ENCODE peak calls at places on chromosomes 12 and 14, in five cellular contexts. Z is HCT116, E is breast epithelium, C is stomach, F is sigmoid colon. L is an unnamed sample.

GRCh38 chr14:100755649-100756048 is 29.0 kb downstream of the DLK1 start:
- DNase-seq in E (no peak), Z (peak; percentile 63), C (no peak), F (no peak), L (no peak)

GRCh38 chr12:72089678-72090077 is 151.0 kb downstream of the TPH2 start:
- DNase-seq in E (no peak), Z (no peak), C (no peak), F (no peak), L (no peak)

GRCh38 chr12:114697741-114698565 is 14.0 kb upstream of the TBX3 start:
- DNase-seq in E (no peak), C (no peak), Z (no peak), F (no peak), L (peak; percentile 68)

GRCh38 chr14:84825481-84825880 is 704.5 kb upstream of the FLRT2 start:
- DNase-seq in Z (no peak), C (no peak), F (no peak), E (no peak), L (no peak)

GRCh38 chr12:11707535-11707934 is 58.1 kb downstream of the ETV6 start:
- DNase-seq in C (peak; percentile 88), Z (no peak), F (peak; percentile 89), E (no peak), L (peak; percentile 77)

GRCh38 chr12:29591140-29592020 is 93.9 kb upstream of the OVCH1 start:
- DNase-seq in C (no peak), Z (no peak), E (no peak), F (no peak), L (peak; percentile 40)

GRCh38 chr14:104553166-104554087 is 26.1 kb upstream of the C14orf180 start:
- DNase-seq in C (no peak), Z (no peak), E (peak; percentile 35), F (peak; percentile 51), L (no peak)

GRCh38 chr12:13069380-13069779 is 25.2 kb downstream of the FAM234B start:
- DNase-seq in C (no peak), F (no peak), E (no peak), Z (no peak), L (no peak)

GRCh38 chr14:53999061-53999488 is 42.5 kb upstream of the BMP4 start:
- DNase-seq in Z (no peak), C (no peak), F (no peak), E (no peak), L (peak; percentile 3)

GRCh38 chr12:68326720-68327119 is 5.4 kb downstream of the MDM1 start:
- DNase-seq in Z (no peak), E (no peak), C (no peak), F (no peak), L (no peak)

GRCh38 chr14:98786456-98786855 is 485.5 kb downstream of the BCL11B start:
- DNase-seq in Z (no peak), F (no peak), C (no peak), E (no peak), L (no peak)

GRCh38 chr12:57759360-57759980 is 4.6 kb downstream of the MARCHF9 start:
- DNase-seq in E (no peak), C (no peak), Z (no peak), F (no peak), L (peak; percentile 32)

GRCh38 chr14:41549821-41550597 is 56.7 kb upstream of the LRFN5 start:
- DNase-seq in E (no peak), F (no peak), Z (no peak), C (no peak), L (no peak)

GRCh38 chr12:43104524-43104923 is 447.5 kb downstream of the ADAMTS20 start:
- DNase-seq in E (no peak), F (no peak), Z (no peak), C (no peak), L (no peak)

GRCh38 chr14:33432407-33433023 is 493.8 kb downstream of the NPAS3 start:
- DNase-seq in E (no peak), C (no peak), Z (no peak), F (no peak), L (peak; percentile 11)

GRCh38 chr12:5984873-5985272 is 39.8 kb upstream of the ANO2 start:
- DNase-seq in C (no peak), Z (no peak), E (no peak), F (no peak), L (no peak)

GRCh38 chr12:101671839-101672238 is 25.6 kb upstream of the CHPT1 start:
- DNase-seq in Z (no peak), F (no peak), E (no peak), C (no peak), L (no peak)

GRCh38 chr12:55847603-55848329 is 5.0 kb upstream of the MMP19 start:
- DNase-seq in E (no peak), C (peak; percentile 66), Z (no peak), F (peak; percentile 98), L (peak; percentile 49)

GRCh38 chr14:70121521-70121920 is 67.2 kb downstream of the SLC8A3 start:
- DNase-seq in E (no peak), Z (no peak), F (no peak), C (no peak), L (no peak)

GRCh38 chr14:64080452-64080851 is 213.7 kb downstream of the ESR2 start:
- DNase-seq in Z (no peak), C (no peak), E (no peak), F (no peak), L (no peak)

GRCh38 chr14:35355981-35356839 is 48.3 kb downstream of the NFKBIA start:
- DNase-seq in E (no peak), Z (peak; percentile 40), F (no peak), C (no peak), L (peak; percentile 83)

GRCh38 chr14:72518809-72519377 is 375.0 kb downstream of the DPF3 start:
- DNase-seq in E (no peak), F (no peak), C (no peak), Z (no peak), L (no peak)

DNA sequence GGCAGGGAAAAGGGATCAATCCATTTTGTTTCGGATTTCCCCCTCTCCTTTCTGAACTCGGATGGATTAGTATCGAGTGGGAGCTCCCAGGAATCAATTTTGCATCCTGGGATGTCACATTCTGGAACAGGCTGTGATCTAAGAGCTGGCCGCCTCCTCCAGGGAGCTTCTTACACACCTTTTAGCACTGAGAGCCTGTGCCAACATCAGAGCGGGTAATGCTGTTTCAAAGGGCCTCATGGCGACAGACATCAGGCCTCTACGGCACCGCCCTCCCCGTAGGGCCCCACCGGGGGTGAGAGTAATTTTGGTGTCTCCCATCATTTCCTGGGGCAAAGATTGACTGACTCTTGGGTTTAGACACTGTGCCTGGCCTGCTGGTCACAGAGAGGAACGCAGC is 2.7 kb downstream of the GALNT9 start:
- DNase-seq in F (no peak), Z (no peak), E (no peak), C (no peak), L (no peak)
- H3K27ac ChIP-seq in F (peak overlapping the region; percentile 87), Z (no peak overlapping the region), E (no peak overlapping the region), C (no peak overlapping the region), L (peak overlapping the region; percentile 45)

DNA sequence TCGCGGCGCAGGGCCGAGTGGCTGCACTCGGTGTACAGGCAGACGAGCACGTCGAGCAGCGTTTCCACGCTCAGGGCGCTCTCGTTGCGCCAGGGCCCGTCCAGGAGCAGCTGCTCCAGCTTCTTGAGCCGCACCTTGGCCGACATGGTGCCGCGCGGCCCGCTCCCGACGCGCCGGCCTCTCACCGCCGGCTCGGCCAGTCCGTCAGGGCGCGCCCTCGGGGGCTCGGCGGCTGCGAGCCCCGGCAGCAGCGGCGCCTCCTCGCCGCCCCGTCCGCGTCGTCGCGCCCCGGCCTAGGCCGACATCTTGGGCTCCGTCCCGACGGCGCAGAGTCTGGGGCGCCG is 349 bp downstream of the CDC42BPB start:
- DNase-seq in Z (no peak), C (no peak), E (no peak), F (peak; percentile 80), L (peak; percentile 44)
- TF ChIP-seq POLR2A in Z (no peak), C (no peak), E (no peak), F (no peak), L (no peak)

GRCh38 chr12:10126401-10126800 is 3.6 kb downstream of the CLEC7A start:
- DNase-seq in F (no peak), E (no peak), C (no peak), Z (no peak), L (no peak)

GRCh38 chr12:10119072-10119471 is 10.9 kb downstream of the CLEC7A start:
- DNase-seq in C (no peak), Z (no peak), F (no peak), E (no peak), L (no peak)

GRCh38 chr12:10115890-10116289 is 14.1 kb downstream of the CLEC7A start:
- DNase-seq in F (no peak), E (no peak), Z (no peak), C (no peak), L (no peak)

GRCh38 chr12:10122689-10123088 is 7.3 kb downstream of the CLEC7A start:
- DNase-seq in E (no peak), Z (no peak), F (no peak), C (no peak), L (no peak)

GRCh38 chr12:10121278-10121677 is 8.7 kb downstream of the CLEC7A start:
- DNase-seq in E (no peak), C (no peak), Z (no peak), F (no peak), L (no peak)
- H3K27ac ChIP-seq in E (no peak overlapping the region), C (no peak overlapping the region), Z (no peak overlapping the region), F (no peak overlapping the region), L (no peak overlapping the region)

GRCh38 chr14:94317259-94317658 is 5.9 kb downstream of the SERPINA6 start:
- DNase-seq in F (no peak), C (no peak), E (no peak), Z (no peak), L (no peak)

GRCh38 chr14:94321421-94322271 is 1.5 kb downstream of the SERPINA6 start:
- DNase-seq in E (no peak), Z (no peak), C (no peak), F (no peak), L (no peak)

GRCh38 chr14:94320243-94320642 is 2.9 kb downstream of the SERPINA6 start:
- DNase-seq in C (no peak), Z (no peak), F (no peak), E (no peak), L (no peak)

GRCh38 chr14:94328196-94328595 is 5.1 kb upstream of the SERPINA6 start:
- DNase-seq in E (no peak), C (no peak), Z (no peak), F (no peak), L (no peak)

GRCh38 chr14:94322648-94323570 is at the start of gene SERPINA6:
- DNase-seq in C (no peak), E (no peak), F (no peak), Z (no peak), L (no peak)
- TF ChIP-seq POLR2A in C (no peak), E (no peak), F (no peak), Z (no peak), L (no peak)